ENCODE peak calls at places on chromosomes 2 and 18, in six cellular contexts. X is GM12891, G is GM12878, F is H1, M is HepG2, O is K562. Q is an unnamed sample.

GRCh38 chr2:231661422-231662027 is 46.8 kb upstream of the PTMA start:
- DNase-seq in X (no peak), G (no peak), F (no peak), M (no peak), O (no peak), Q (no peak)

GRCh38 chr2:30947686-30948085 is 140.4 kb upstream of the CAPN13 start:
- DNase-seq in X (no peak), G (no peak), F (no peak), M (no peak), O (no peak), Q (no peak)

GRCh38 chr2:226445216-226445861 is 354.3 kb downstream of the IRS1 start:
- DNase-seq in X (no peak), G (no peak), F (no peak), M (peak), O (no peak), Q (no peak)

GRCh38 chr18:24080861-24081260 is 58.0 kb upstream of the CABYR start:
- DNase-seq in X (no peak), G (no peak), F (no peak), M (no peak), O (no peak), Q (no peak)

GRCh38 chr2:120473522-120474271 is 127.8 kb downstream of the INHBB start:
- DNase-seq in X (no peak), G (no peak), F (no peak), M (peak), O (no peak), Q (no peak)

GRCh38 chr2:135741395-135742306 is at the start of gene UBXN4:
- DNase-seq in X (peak), G (peak), F (peak), M (peak), O (peak), Q (peak)

GRCh38 chr2:135960598-135961551 is 24.6 kb downstream of the DARS1 start:
- DNase-seq in X (no peak), G (no peak), F (no peak), M (no peak), O (no peak), Q (no peak)

GRCh38 chr18:74283255-74283554 is 8.6 kb downstream of the CYB5A start:
- DNase-seq in X (no peak), G (no peak), F (no peak), M (no peak), O (no peak), Q (no peak)

GRCh38 chr2:227007940-227008339 is 156.1 kb downstream of the COL4A4 start:
- DNase-seq in X (no peak), G (no peak), F (no peak), M (no peak), O (no peak), Q (no peak)

GRCh38 chr2:121818546-121818945 is 63.1 kb downstream of the TSN start:
- DNase-seq in X (no peak), G (no peak), F (no peak), M (no peak), O (no peak), Q (no peak)

GRCh38 chr2:20326163-20326780 is 24.4 kb downstream of the PUM2 start:
- DNase-seq in X (no peak), G (no peak), F (no peak), M (peak), O (peak), Q (peak)

GRCh38 chr18:69757733-69758132 is 189.9 kb downstream of the CD226 start:
- DNase-seq in X (no peak), G (no peak), F (no peak), M (no peak), O (no peak), Q (no peak)

GRCh38 chr2:126886201-126886905 is 12.3 kb upstream of the TEX51 start:
- DNase-seq in X (peak), G (no peak), F (peak), M (peak), O (peak), Q (peak)

GRCh38 chr2:170991398-170992185 is 62.5 kb downstream of the GORASP2 start:
- DNase-seq in X (no peak), G (no peak), F (no peak), M (no peak), O (no peak), Q (no peak)

GRCh38 chr18:26710460-26711096 is 154.9 kb downstream of the AQP4 start:
- DNase-seq in X (peak), G (peak), F (no peak), M (no peak), O (no peak), Q (peak)

GRCh38 chr2:112924855-112925254 is 13.9 kb downstream of the IL37 start:
- DNase-seq in X (no peak), G (no peak), F (no peak), M (no peak), O (no peak), Q (no peak)

GRCh38 chr2:232075080-232075479 is 113.6 kb downstream of the DIS3L2 start:
- DNase-seq in X (no peak), G (no peak), F (no peak), M (peak), O (no peak), Q (no peak)

GRCh38 chr2:145931836-145932352 is 1412.0 kb upstream of the ZEB2 start:
- DNase-seq in X (no peak), G (no peak), F (no peak), M (no peak), O (no peak), Q (no peak)

GRCh38 chr2:113219889-113220641 is 46.3 kb downstream of the PSD4 start:
- DNase-seq in X (no peak), G (no peak), F (no peak), M (peak), O (peak), Q (no peak)

GRCh38 chr2:39304729-39305128 is 61.0 kb upstream of the CDKL4 start:
- DNase-seq in X (no peak), G (no peak), F (no peak), M (no peak), O (no peak), Q (no peak)

GRCh38 chr2:117406443-117406842 is 408.0 kb upstream of the DDX18 start:
- DNase-seq in X (no peak), G (no peak), F (no peak), M (no peak), O (no peak), Q (no peak)

GRCh38 chr2:186209532-186209931 is 276.5 kb upstream of the ZC3H15 start:
- DNase-seq in X (no peak), G (no peak), F (no peak), M (no peak), O (no peak), Q (no peak)

GRCh38 chr2:200713704-200714064 is 98.0 kb upstream of the BZW1 start:
- DNase-seq in X (no peak), G (peak), F (no peak), M (no peak), O (peak), Q (no peak)

GRCh38 chr2:217993817-217994459 is 8.9 kb downstream of the TNS1 start:
- DNase-seq in X (peak), G (no peak), F (peak), M (peak), O (peak), Q (peak)

GRCh38 chr18:13374468-13375301 is 156.1 kb downstream of the LDLRAD4 start:
- DNase-seq in X (no peak), G (no peak), F (no peak), M (no peak), O (no peak), Q (no peak)

GRCh38 chr2:177106212-177106611 is 106.4 kb upstream of the HNRNPA3 start:
- DNase-seq in X (no peak), G (no peak), F (no peak), M (peak), O (peak), Q (no peak)

GRCh38 chr2:11482473-11483031 is 16.6 kb upstream of the E2F6 start:
- DNase-seq in X (no peak), G (no peak), F (peak), M (no peak), O (no peak), Q (no peak)

GRCh38 chr2:56202722-56203121 is 18.9 kb downstream of the CCDC85A start:
- DNase-seq in X (no peak), G (no peak), F (no peak), M (no peak), O (no peak), Q (no peak)

DNA sequence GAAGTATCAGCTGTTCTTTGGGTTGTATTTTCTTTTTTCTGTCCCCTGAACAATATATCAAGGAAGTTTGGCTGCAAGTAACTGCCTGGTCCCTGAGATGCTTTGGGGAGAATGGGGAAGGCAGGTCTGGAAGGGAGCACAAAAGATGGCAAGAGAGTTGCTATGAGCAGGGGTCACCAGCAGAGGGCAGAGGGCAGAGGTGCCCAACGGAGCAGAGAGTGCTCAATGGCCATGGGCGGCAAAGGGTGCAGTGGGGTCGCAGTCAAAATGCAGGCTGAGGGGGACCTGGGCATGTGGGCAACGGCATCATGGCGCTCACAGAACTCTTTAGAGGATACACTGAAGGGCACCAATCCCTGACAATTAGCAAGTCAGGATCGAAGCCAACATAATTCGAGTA is 107.7 kb upstream of the ATP8B1 start:
- DNase-seq in X (no peak), G (no peak), F (peak), M (no peak), O (peak), Q (peak)
- TF ChIP-seq TAF1 in X (no peak), G (no peak), F (no peak), M (no peak), O (no peak), Q (no peak)

GRCh38 chr2:85604568-85605339 is 2.3 kb upstream of the TMEM150A start:
- DNase-seq in X (no peak), G (no peak), F (no peak), M (no peak), O (no peak), Q (no peak)

GRCh38 chr2:85605406-85606115 is 3.1 kb upstream of the TMEM150A start:
- DNase-seq in X (no peak), G (no peak), F (no peak), M (peak), O (no peak), Q (no peak)

GRCh38 chr2:85607268-85608215 is 4.3 kb downstream of the C2orf68 start:
- DNase-seq in X (no peak), G (no peak), F (no peak), M (peak), O (no peak), Q (no peak)

GRCh38 chr2:85602476-85603234 is at the start of gene TMEM150A:
- DNase-seq in X (peak), G (peak), F (peak), M (peak), O (peak), Q (peak)

DNA sequence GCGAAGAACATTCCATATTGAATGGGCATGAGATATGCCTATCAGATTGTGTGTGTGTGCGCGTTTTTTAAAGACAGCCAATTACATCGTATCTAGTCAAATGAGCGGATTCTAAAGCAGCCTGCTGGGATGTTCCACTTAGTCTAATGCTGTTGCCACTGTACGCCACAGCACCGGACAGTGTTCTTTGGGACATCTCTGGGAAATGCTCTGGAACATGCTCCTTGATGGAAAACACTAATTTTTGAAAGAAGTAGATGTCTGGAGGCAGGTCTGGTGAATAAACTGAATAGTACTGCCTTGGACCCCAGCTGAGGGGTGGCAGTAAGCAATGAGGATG is 3.6 kb upstream of the TMEM150A start:
- DNase-seq in X (no peak), G (no peak), F (no peak), M (no peak), O (no peak), Q (no peak)
- TF ChIP-seq POLR2A in X (no peak), G (no peak), F (no peak), M (no peak), O (no peak), Q (no peak)

GRCh38 chr2:85179541-85179940 is 46.3 kb downstream of the TCF7L1 start:
- DNase-seq in X (no peak), G (no peak), F (no peak), M (no peak), O (no peak), Q (no peak)
- TF ChIP-seq POLR2AphosphoS5 in X (no peak), G (no peak), F (no peak), M (no peak), O (no peak), Q (no peak)

GRCh38 chr2:16303761-16304160 is 361.9 kb downstream of the CYRIA start:
- DNase-seq in X (no peak), G (no peak), F (peak), M (no peak), O (no peak), Q (no peak)

GRCh38 chr2:16305191-16305590 is 360.4 kb downstream of the CYRIA start:
- DNase-seq in X (no peak), G (no peak), F (no peak), M (no peak), O (no peak), Q (no peak)

GRCh38 chr2:16302431-16302830 is 362.1 kb downstream of the MYCN start:
- DNase-seq in X (no peak), G (no peak), F (no peak), M (no peak), O (no peak), Q (no peak)

GRCh38 chr2:16301961-16302360 is 361.6 kb downstream of the MYCN start:
- DNase-seq in X (no peak), G (no peak), F (peak), M (no peak), O (no peak), Q (no peak)

DNA sequence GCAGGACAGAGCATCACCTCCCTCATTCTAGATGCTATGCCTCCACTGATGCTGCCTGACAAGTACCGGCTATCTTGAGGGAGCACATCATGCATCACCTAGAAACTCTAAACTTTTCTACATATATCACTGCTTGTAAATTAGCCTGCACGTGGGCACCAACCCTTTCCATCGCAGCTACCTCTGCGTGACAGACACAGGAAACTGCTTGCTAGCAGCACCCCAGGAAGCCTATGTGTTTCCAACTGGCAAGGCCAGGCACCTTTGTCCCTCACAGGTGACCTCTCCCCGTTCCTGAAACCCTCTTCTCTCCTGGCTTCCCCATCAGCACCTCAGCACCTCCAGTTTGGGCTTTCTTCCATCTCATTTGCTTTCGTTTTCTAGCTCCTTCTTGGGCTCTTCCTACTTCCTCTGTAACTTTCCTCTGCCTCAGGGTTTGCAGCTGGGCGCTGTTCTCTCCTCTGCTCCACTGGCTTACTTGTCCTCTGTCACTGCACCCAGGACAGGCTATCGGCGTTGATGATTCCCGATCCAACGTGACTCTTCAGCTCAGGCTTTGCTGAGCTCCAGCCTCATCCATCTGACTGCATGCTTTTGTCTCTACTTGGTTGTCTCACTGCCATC is 362.6 kb downstream of the CYRIA start:
- DNase-seq in X (no peak), G (no peak), F (peak), M (no peak), O (no peak), Q (no peak)
- TF ChIP-seq TAF1 in X (no peak), G (no peak), F (no peak), M (no peak), O (no peak), Q (no peak)

GRCh38 chr2:234621120-234621519 is 124.2 kb upstream of the ARL4C start:
- DNase-seq in X (no peak), G (no peak), F (no peak), M (no peak), O (no peak), Q (no peak)

GRCh38 chr2:234615643-234616356 is 118.9 kb upstream of the ARL4C start:
- DNase-seq in X (no peak), G (no peak), F (peak), M (peak), O (no peak), Q (no peak)

GRCh38 chr2:234625626-234626253 is 128.9 kb upstream of the ARL4C start:
- DNase-seq in X (no peak), G (no peak), F (no peak), M (no peak), O (no peak), Q (no peak)

GRCh38 chr2:234623521-234623991 is 126.7 kb upstream of the ARL4C start:
- DNase-seq in X (no peak), G (no peak), F (no peak), M (no peak), O (no peak), Q (no peak)

GRCh38 chr2:234620018-234620417 is 123.1 kb upstream of the ARL4C start:
- DNase-seq in X (no peak), G (no peak), F (no peak), M (no peak), O (no peak), Q (no peak)
- TF ChIP-seq POLR2A in X (no peak), G (no peak), F (no peak), M (no peak), O (no peak), Q (no peak)

GRCh38 chr18:37705016-37705415 is 139.4 kb upstream of the CELF4 start:
- DNase-seq in X (no peak), G (no peak), F (no peak), M (no peak), O (no peak), Q (no peak)

GRCh38 chr18:37712776-37713175 is 147.2 kb upstream of the CELF4 start:
- DNase-seq in X (no peak), G (no peak), F (no peak), M (no peak), O (no peak), Q (no peak)

GRCh38 chr18:37711990-37712389 is 146.4 kb upstream of the CELF4 start:
- DNase-seq in X (no peak), G (no peak), F (no peak), M (no peak), O (no peak), Q (no peak)

GRCh38 chr18:37710731-37711130 is 145.1 kb upstream of the CELF4 start:
- DNase-seq in X (no peak), G (no peak), F (no peak), M (no peak), O (no peak), Q (no peak)

DNA sequence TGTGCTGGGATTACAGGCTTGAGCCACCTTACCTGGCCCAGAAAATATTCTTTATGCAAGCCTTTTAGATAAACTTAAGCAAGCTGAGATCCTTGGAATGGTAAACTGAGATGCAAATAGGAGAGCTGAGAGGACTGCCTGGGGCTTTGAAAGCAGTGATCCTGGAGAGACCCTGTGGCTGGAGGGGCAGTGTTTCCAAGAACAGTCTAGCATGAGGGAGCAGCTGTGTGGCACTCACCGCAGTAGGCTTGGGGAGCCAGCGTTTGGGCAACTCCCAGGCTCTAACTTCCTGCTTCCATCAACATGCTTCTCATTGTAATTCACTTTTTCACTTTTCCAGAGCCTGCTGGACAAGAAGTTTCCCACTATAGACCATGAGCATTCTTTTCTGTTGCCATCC is 144.1 kb upstream of the CELF4 start:
- DNase-seq in X (no peak), G (no peak), F (no peak), M (no peak), O (no peak), Q (no peak)
- TF ChIP-seq POLR2AphosphoS5 in X (no peak), G (no peak), F (no peak), M (no peak), O (no peak), Q (no peak)

GRCh38 chr2:161121622-161122021 is 38.6 kb upstream of the TANK start:
- DNase-seq in X (no peak), G (no peak), F (no peak), M (peak), O (no peak), Q (no peak)

GRCh38 chr2:161120775-161121174 is 39.5 kb upstream of the TANK start:
- DNase-seq in X (no peak), G (no peak), F (no peak), M (no peak), O (no peak), Q (no peak)

GRCh38 chr2:161123531-161124030 is 36.6 kb upstream of the TANK start:
- DNase-seq in X (no peak), G (no peak), F (no peak), M (no peak), O (no peak), Q (no peak)

GRCh38 chr2:161124186-161124585 is 36.0 kb upstream of the TANK start:
- DNase-seq in X (no peak), G (no peak), F (no peak), M (no peak), O (no peak), Q (no peak)

GRCh38 chr2:161122772-161123530 is 37.3 kb upstream of the TANK start:
- DNase-seq in X (no peak), G (no peak), F (no peak), M (peak), O (peak), Q (no peak)
- TF ChIP-seq TAF1 in X (no peak), G (no peak), F (no peak), M (no peak), O (no peak), Q (no peak)

DNA sequence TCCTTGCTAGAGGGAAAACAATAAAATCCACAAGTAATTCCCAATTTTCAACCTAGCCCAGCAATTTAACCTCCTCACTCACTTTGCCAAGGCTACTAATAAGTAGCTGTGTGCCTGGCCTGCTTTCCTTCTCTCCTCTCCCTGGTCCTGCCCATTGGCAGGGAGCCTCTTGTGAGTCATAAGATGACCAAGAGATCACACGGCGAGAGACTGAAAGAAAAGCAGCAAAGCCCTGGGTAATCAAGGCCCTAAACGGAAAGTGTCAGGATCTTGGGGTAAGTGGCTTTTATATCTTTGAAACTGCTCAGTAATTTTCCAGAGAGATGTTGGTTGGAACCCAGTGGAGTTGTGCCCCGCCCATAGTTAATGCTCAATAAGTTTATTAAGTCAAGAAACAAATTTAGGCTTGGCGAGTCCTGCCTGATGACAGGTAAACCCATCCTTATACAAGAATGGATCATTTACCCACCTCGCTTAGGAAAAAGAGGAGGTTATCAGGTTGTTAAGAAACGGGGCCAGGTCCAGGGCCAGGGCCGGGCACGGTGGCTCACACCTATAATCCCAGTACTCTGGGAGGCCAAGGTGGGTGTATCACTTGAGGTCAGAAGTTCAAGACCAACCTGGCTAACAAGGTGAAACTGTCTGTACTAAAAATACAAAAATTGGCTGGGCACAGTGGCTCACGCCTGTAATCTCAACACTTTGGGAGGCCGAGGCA is 10.0 kb upstream of the ADAM17 start:
- DNase-seq in X (no peak), G (no peak), F (no peak), M (no peak), O (peak), Q (no peak)
- TF ChIP-seq POLR2A in X (no peak), G (no peak), F (no peak), M (no peak), O (no peak), Q (no peak)